ENCODE peak calls at places on chromosomes 6 and 20, in seven cellular contexts. Z, T, Q, A, E, D and K are unnamed samples.

GRCh38 chr6:62283828-62284411 is 2.1 kb downstream of the KHDRBS2 start:
- DNase-seq in Z (no peak), T (peak), Q (no peak), A (no peak), E (no peak), D (no peak), K (peak)

GRCh38 chr6:120875900-120876299 is 458.4 kb downstream of the TBC1D32 start:
- DNase-seq in Z (no peak), T (no peak), Q (no peak), A (no peak), E (no peak), D (no peak), K (no peak)

GRCh38 chr20:35892871-35893270 is 61.4 kb downstream of the SCAND1 start:
- DNase-seq in Z (no peak), T (no peak), Q (no peak), A (no peak), E (no peak), D (no peak), K (no peak)

GRCh38 chr20:20455945-20456344 is 88.0 kb downstream of the INSM1 start:
- DNase-seq in Z (no peak), T (no peak), Q (no peak), A (no peak), E (no peak), D (no peak), K (no peak)

GRCh38 chr6:17525637-17526036 is 74.5 kb upstream of the FAM8A1 start:
- DNase-seq in Z (no peak), T (peak), Q (no peak), A (no peak), E (no peak), D (no peak), K (peak)

GRCh38 chr6:38169826-38170526 is 350.4 kb downstream of the ZFAND3 start:
- DNase-seq in Z (peak), T (no peak), Q (no peak), A (no peak), E (no peak), D (no peak), K (peak)

GRCh38 chr6:38415231-38416005 is 224.3 kb downstream of the BTBD9 start:
- DNase-seq in Z (no peak), T (peak), Q (no peak), A (no peak), E (no peak), D (no peak), K (no peak)

GRCh38 chr6:82185948-82186347 is 61.6 kb downstream of the IBTK start:
- DNase-seq in Z (no peak), T (peak), Q (no peak), A (no peak), E (no peak), D (no peak), K (no peak)

GRCh38 chr6:155448823-155449789 is 6.5 kb downstream of the NOX3 start:
- DNase-seq in Z (peak), T (no peak), Q (no peak), A (no peak), E (no peak), D (no peak), K (no peak)

GRCh38 chr6:99885051-99885450 is 109.0 kb downstream of the MCHR2 start:
- DNase-seq in Z (no peak), T (no peak), Q (no peak), A (no peak), E (no peak), D (no peak), K (no peak)

GRCh38 chr6:90068264-90068663 is 174.0 kb downstream of the GJA10 start:
- DNase-seq in Z (no peak), T (peak), Q (peak), A (no peak), E (no peak), D (no peak), K (no peak)

GRCh38 chr6:130744601-130745382 is 82.4 kb upstream of the SMLR1 start:
- DNase-seq in Z (no peak), T (no peak), Q (no peak), A (no peak), E (no peak), D (no peak), K (no peak)

GRCh38 chr20:25058051-25058796 is at the start of gene ACSS1:
- DNase-seq in Z (no peak), T (peak), Q (peak), A (no peak), E (peak), D (peak), K (peak)

GRCh38 chr6:70998148-70998547 is 41.3 kb upstream of the B3GAT2 start:
- DNase-seq in Z (no peak), T (no peak), Q (no peak), A (no peak), E (no peak), D (no peak), K (no peak)

GRCh38 chr20:19524691-19525090 is 233.4 kb upstream of the RIN2 start:
- DNase-seq in Z (no peak), T (no peak), Q (no peak), A (no peak), E (no peak), D (no peak), K (no peak)

GRCh38 chr6:47524136-47524840 is 46.7 kb downstream of the CD2AP start:
- DNase-seq in Z (no peak), T (peak), Q (no peak), A (no peak), E (no peak), D (no peak), K (no peak)

GRCh38 chr6:17179246-17180073 is 77.6 kb downstream of the STMND1 start:
- DNase-seq in Z (no peak), T (no peak), Q (no peak), A (no peak), E (no peak), D (no peak), K (no peak)

GRCh38 chr6:7730852-7731251 is 5.0 kb downstream of the BMP6 start:
- DNase-seq in Z (no peak), T (peak), Q (no peak), A (no peak), E (no peak), D (no peak), K (no peak)

GRCh38 chr6:134315974-134316391 is 1.9 kb downstream of the SGK1 start:
- DNase-seq in Z (no peak), T (no peak), Q (no peak), A (no peak), E (no peak), D (no peak), K (no peak)

GRCh38 chr6:168368971-168369370 is 49.4 kb upstream of the DACT2 start:
- DNase-seq in Z (no peak), T (no peak), Q (no peak), A (no peak), E (no peak), D (no peak), K (no peak)

GRCh38 chr20:51497542-51498467 is 44.7 kb downstream of the NFATC2 start:
- DNase-seq in Z (no peak), T (peak), Q (peak), A (no peak), E (peak), D (no peak), K (no peak)

GRCh38 chr6:15879372-15880261 is 216.8 kb upstream of the DTNBP1 start:
- DNase-seq in Z (no peak), T (peak), Q (peak), A (no peak), E (peak), D (peak), K (peak)

GRCh38 chr6:62367601-62368000 is 81.6 kb upstream of the KHDRBS2 start:
- DNase-seq in Z (no peak), T (no peak), Q (no peak), A (no peak), E (no peak), D (no peak), K (no peak)

GRCh38 chr6:658244-658643 is 1.3 kb upstream of the HUS1B start:
- DNase-seq in Z (no peak), T (peak), Q (no peak), A (no peak), E (no peak), D (no peak), K (no peak)

GRCh38 chr20:63590218-63591146 is 16.4 kb upstream of the HELZ2 start:
- DNase-seq in Z (no peak), T (no peak), Q (no peak), A (no peak), E (no peak), D (no peak), K (no peak)

GRCh38 chr20:13736792-13737191 is 47.9 kb downstream of the ESF1 start:
- DNase-seq in Z (no peak), T (peak), Q (no peak), A (no peak), E (no peak), D (no peak), K (no peak)

GRCh38 chr6:163923658-163924411 is 509.3 kb downstream of the QKI start:
- DNase-seq in Z (no peak), T (no peak), Q (no peak), A (no peak), E (no peak), D (no peak), K (no peak)

GRCh38 chr6:5981274-5982026 is 25.3 kb downstream of the NRN1 start:
- DNase-seq in Z (no peak), T (no peak), Q (no peak), A (no peak), E (no peak), D (no peak), K (no peak)

GRCh38 chr6:71602385-71602949 is 283.9 kb upstream of the RIMS1 start:
- DNase-seq in Z (no peak), T (peak), Q (no peak), A (no peak), E (no peak), D (no peak), K (no peak)

GRCh38 chr20:3663031-3663701 is at the start of gene GFRA4:
- DNase-seq in Z (no peak), T (no peak), Q (no peak), A (no peak), E (no peak), D (no peak), K (no peak)

GRCh38 chr20:53757472-53757913 is 163.9 kb upstream of the ZNF217 start:
- DNase-seq in Z (no peak), T (no peak), Q (no peak), A (no peak), E (no peak), D (no peak), K (no peak)

GRCh38 chr6:163263196-163263595 is 151.3 kb upstream of the QKI start:
- DNase-seq in Z (no peak), T (peak), Q (no peak), A (no peak), E (no peak), D (peak), K (no peak)

GRCh38 chr20:4227085-4227821 is 211.9 kb upstream of the RNF24 start:
- DNase-seq in Z (no peak), T (peak), Q (no peak), A (no peak), E (no peak), D (no peak), K (no peak)

GRCh38 chr6:35242486-35242885 is 17.0 kb upstream of the ZNF76 start:
- DNase-seq in Z (no peak), T (no peak), Q (no peak), A (no peak), E (no peak), D (no peak), K (no peak)

GRCh38 chr6:167404385-167405049 is 79.6 kb downstream of the TTLL2 start:
- DNase-seq in Z (no peak), T (no peak), Q (no peak), A (peak), E (no peak), D (no peak), K (no peak)

GRCh38 chr6:113184736-113185135 is 672.4 kb upstream of the MARCKS start:
- DNase-seq in Z (no peak), T (peak), Q (no peak), A (no peak), E (no peak), D (no peak), K (no peak)

GRCh38 chr6:14455442-14455841 is 337.9 kb downstream of the CD83 start:
- DNase-seq in Z (no peak), T (peak), Q (no peak), A (no peak), E (no peak), D (no peak), K (no peak)